ENCODE peak calls at places on chromosomes 12 and 14, in eight cellular contexts. One of them, this sample, is unnamed.

GRCh38 chr12:95790025-95790911 is at the start of gene NTN4:
- DNase-seq in heart right ventricle: peak
- DNase-seq in MCF 10A: peak
- DNase-seq in GM13976: peak
- DNase-seq in hepatocyte: peak
- DNase-seq in upper lobe of right lung: peak
- DNase-seq in K562: no peak
- DNase-seq in fibroblast of lung: peak
- DNase-seq in this sample: peak

GRCh38 chr12:10618338-10618987 is 5.1 kb upstream of the MAGOHB start:
- DNase-seq in upper lobe of right lung: no peak
- DNase-seq in GM13976: no peak
- DNase-seq in MCF 10A: peak
- DNase-seq in hepatocyte: no peak
- DNase-seq in fibroblast of lung: peak
- DNase-seq in K562: peak
- DNase-seq in heart right ventricle: no peak
- DNase-seq in this sample: no peak

GRCh38 chr12:123024819-123025391 is 44.4 kb downstream of the ARL6IP4 start:
- DNase-seq in fibroblast of lung: peak
- DNase-seq in hepatocyte: no peak
- DNase-seq in K562: no peak
- DNase-seq in heart right ventricle: no peak
- DNase-seq in upper lobe of right lung: peak
- DNase-seq in GM13976: no peak
- DNase-seq in MCF 10A: peak
- DNase-seq in this sample: no peak

GRCh38 chr12:69332815-69333358 is 15.3 kb upstream of the LYZ start:
- DNase-seq in MCF 10A: no peak
- DNase-seq in fibroblast of lung: no peak
- DNase-seq in K562: no peak
- DNase-seq in hepatocyte: peak
- DNase-seq in upper lobe of right lung: no peak
- DNase-seq in GM13976: no peak
- DNase-seq in heart right ventricle: no peak
- DNase-seq in this sample: no peak

GRCh38 chr14:65001758-65002157 is 15.1 kb downstream of the FNTB start:
- DNase-seq in fibroblast of lung: peak
- DNase-seq in upper lobe of right lung: no peak
- DNase-seq in K562: no peak
- DNase-seq in hepatocyte: no peak
- DNase-seq in heart right ventricle: no peak
- DNase-seq in MCF 10A: no peak
- DNase-seq in GM13976: no peak
- DNase-seq in this sample: no peak

GRCh38 chr14:104795781-104796681 is 483 bp upstream of the AKT1 start:
- DNase-seq in hepatocyte: peak
- DNase-seq in GM13976: peak
- DNase-seq in MCF 10A: peak
- DNase-seq in fibroblast of lung: peak
- DNase-seq in upper lobe of right lung: peak
- DNase-seq in heart right ventricle: peak
- DNase-seq in K562: peak
- DNase-seq in this sample: peak

GRCh38 chr12:14416658-14417057 is 51.2 kb downstream of the ATF7IP start:
- DNase-seq in fibroblast of lung: peak
- DNase-seq in heart right ventricle: peak
- DNase-seq in GM13976: no peak
- DNase-seq in K562: no peak
- DNase-seq in MCF 10A: peak
- DNase-seq in hepatocyte: peak
- DNase-seq in upper lobe of right lung: no peak
- DNase-seq in this sample: peak

GRCh38 chr12:128078311-128078851 is 188.6 kb upstream of the TMEM132C start:
- DNase-seq in GM13976: no peak
- DNase-seq in MCF 10A: no peak
- DNase-seq in upper lobe of right lung: no peak
- DNase-seq in fibroblast of lung: peak
- DNase-seq in hepatocyte: no peak
- DNase-seq in heart right ventricle: no peak
- DNase-seq in K562: no peak
- DNase-seq in this sample: no peak

GRCh38 chr12:92503029-92503931 is 199.5 kb upstream of the PLEKHG7 start:
- DNase-seq in fibroblast of lung: no peak
- DNase-seq in K562: no peak
- DNase-seq in heart right ventricle: no peak
- DNase-seq in hepatocyte: peak
- DNase-seq in upper lobe of right lung: no peak
- DNase-seq in MCF 10A: no peak
- DNase-seq in GM13976: peak
- DNase-seq in this sample: peak

GRCh38 chr14:105281354-105282097 is 19.3 kb downstream of the BRF1 start:
- DNase-seq in K562: peak
- DNase-seq in fibroblast of lung: peak
- DNase-seq in hepatocyte: peak
- DNase-seq in heart right ventricle: no peak
- DNase-seq in MCF 10A: peak
- DNase-seq in upper lobe of right lung: no peak
- DNase-seq in GM13976: no peak
- DNase-seq in this sample: peak

GRCh38 chr14:87799400-87799799 is 193.6 kb downstream of the GALC start:
- DNase-seq in K562: no peak
- DNase-seq in GM13976: no peak
- DNase-seq in upper lobe of right lung: no peak
- DNase-seq in heart right ventricle: no peak
- DNase-seq in MCF 10A: no peak
- DNase-seq in hepatocyte: no peak
- DNase-seq in fibroblast of lung: no peak
- DNase-seq in this sample: no peak

GRCh38 chr12:44031472-44032185 is 195.7 kb downstream of the TMEM117 start:
- DNase-seq in upper lobe of right lung: no peak
- DNase-seq in fibroblast of lung: peak
- DNase-seq in MCF 10A: no peak
- DNase-seq in GM13976: no peak
- DNase-seq in K562: no peak
- DNase-seq in heart right ventricle: no peak
- DNase-seq in hepatocyte: no peak
- DNase-seq in this sample: no peak

DNA sequence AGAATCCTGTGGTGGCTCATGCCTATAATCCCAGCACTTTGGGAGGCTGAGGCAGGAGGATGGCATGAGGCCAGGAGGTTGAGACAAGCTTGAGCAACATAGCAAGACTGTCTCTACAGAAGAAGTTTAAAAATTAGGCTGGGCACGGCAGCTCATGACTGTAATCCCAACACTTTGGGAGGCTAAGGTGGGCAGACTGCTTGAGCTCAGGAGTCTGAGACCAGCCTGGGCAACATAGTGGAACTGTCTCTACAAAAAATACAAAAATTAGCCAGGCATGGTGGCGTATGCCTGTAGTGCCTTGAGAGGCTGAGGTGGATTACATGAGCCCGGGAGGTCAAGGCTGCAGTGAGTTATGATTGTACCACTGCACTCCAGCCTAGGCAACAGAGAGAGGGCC is 998 bp upstream of the CYP27B1 start:
- DNase-seq in MCF 10A: no peak
- DNase-seq in heart right ventricle: no peak
- DNase-seq in hepatocyte: no peak
- DNase-seq in GM13976: no peak
- DNase-seq in K562: no peak
- DNase-seq in fibroblast of lung: no peak
- DNase-seq in upper lobe of right lung: no peak
- DNase-seq in this sample: no peak
- TF ChIP-seq CTCF in MCF 10A: no peak
- TF ChIP-seq CTCF in heart right ventricle: no peak
- TF ChIP-seq CTCF in hepatocyte: no peak
- TF ChIP-seq CTCF in GM13976: no peak
- TF ChIP-seq CTCF in K562: no peak
- TF ChIP-seq CTCF in fibroblast of lung: no peak
- TF ChIP-seq CTCF in upper lobe of right lung: no peak
- TF ChIP-seq CTCF in this sample: no peak

DNA sequence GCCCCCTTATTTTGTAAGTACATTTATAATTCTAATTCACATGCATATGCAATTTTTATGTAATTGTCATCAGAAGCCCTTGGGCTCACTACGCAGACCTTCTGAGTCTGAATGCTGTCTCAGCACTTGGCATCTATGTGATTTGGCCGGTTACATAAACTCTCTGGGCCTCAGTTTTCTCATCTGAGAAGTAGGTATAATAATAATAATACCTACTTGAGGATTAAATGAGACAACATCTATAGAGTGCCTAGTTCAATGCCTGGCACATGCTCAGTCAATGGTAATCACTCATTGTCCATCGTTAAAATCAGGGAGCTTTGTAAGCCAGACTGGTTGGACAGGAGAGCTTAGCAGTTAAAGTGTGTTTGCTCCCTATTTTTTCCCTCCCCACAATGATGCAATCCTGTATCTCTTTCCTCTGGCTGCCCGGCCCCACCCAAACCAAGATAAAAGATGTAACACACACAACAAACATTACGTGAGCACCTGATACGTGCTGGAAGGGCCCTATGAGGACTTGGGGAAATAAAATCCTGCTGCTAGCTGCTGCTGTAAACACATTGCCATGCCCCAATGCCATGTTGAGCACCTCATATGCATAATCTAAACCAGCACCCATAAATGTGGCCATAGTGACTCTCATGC is 235.0 kb downstream of the CRADD start:
- DNase-seq in hepatocyte: peak
- DNase-seq in K562: peak
- DNase-seq in GM13976: no peak
- DNase-seq in fibroblast of lung: peak
- DNase-seq in upper lobe of right lung: no peak
- DNase-seq in MCF 10A: no peak
- DNase-seq in heart right ventricle: no peak
- DNase-seq in this sample: no peak
- TF ChIP-seq CTCF in hepatocyte: no peak
- TF ChIP-seq CTCF in K562: no peak
- TF ChIP-seq CTCF in GM13976: no peak
- TF ChIP-seq CTCF in fibroblast of lung: no peak
- TF ChIP-seq CTCF in upper lobe of right lung: no peak
- TF ChIP-seq CTCF in MCF 10A: no peak
- TF ChIP-seq CTCF in heart right ventricle: no peak
- TF ChIP-seq CTCF in this sample: no peak

DNA sequence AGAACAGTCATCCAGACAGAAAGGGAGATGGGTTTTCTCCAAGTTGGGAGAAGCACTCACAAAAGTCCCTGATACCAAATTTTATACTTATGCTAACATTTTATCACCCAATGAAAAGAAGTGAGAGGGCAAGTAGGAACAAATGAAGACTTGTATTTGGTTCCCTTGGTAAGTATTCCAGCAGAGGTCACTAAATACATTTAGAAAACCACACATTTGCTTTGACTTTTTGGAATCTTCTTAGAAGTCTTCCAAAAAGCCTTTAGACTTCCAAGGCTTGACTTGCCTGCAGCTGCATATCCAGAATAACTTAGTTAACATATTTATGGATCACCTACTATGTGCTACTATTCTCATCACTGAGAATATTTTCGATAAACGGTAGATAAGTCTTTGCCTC is 3.1 kb upstream of the GYS2 start:
- DNase-seq in fibroblast of lung: peak
- DNase-seq in MCF 10A: peak
- DNase-seq in heart right ventricle: no peak
- DNase-seq in K562: no peak
- DNase-seq in hepatocyte: peak
- DNase-seq in GM13976: no peak
- DNase-seq in upper lobe of right lung: no peak
- DNase-seq in this sample: peak
- TF ChIP-seq CTCF in fibroblast of lung: no peak
- TF ChIP-seq CTCF in MCF 10A: peak
- TF ChIP-seq CTCF in heart right ventricle: peak
- TF ChIP-seq CTCF in K562: no peak
- TF ChIP-seq CTCF in hepatocyte: peak
- TF ChIP-seq CTCF in GM13976: peak
- TF ChIP-seq CTCF in upper lobe of right lung: peak
- TF ChIP-seq CTCF in this sample: peak

GRCh38 chr14:41586237-41586636 is 20.4 kb upstream of the LRFN5 start:
- DNase-seq in heart right ventricle: no peak
- DNase-seq in GM13976: no peak
- DNase-seq in MCF 10A: no peak
- DNase-seq in hepatocyte: no peak
- DNase-seq in K562: no peak
- DNase-seq in fibroblast of lung: no peak
- DNase-seq in upper lobe of right lung: no peak
- DNase-seq in this sample: no peak
- TF ChIP-seq CTCF in heart right ventricle: no peak
- TF ChIP-seq CTCF in GM13976: no peak
- TF ChIP-seq CTCF in MCF 10A: no peak
- TF ChIP-seq CTCF in hepatocyte: peak
- TF ChIP-seq CTCF in K562: no peak
- TF ChIP-seq CTCF in fibroblast of lung: no peak
- TF ChIP-seq CTCF in upper lobe of right lung: no peak
- TF ChIP-seq CTCF in this sample: peak

DNA sequence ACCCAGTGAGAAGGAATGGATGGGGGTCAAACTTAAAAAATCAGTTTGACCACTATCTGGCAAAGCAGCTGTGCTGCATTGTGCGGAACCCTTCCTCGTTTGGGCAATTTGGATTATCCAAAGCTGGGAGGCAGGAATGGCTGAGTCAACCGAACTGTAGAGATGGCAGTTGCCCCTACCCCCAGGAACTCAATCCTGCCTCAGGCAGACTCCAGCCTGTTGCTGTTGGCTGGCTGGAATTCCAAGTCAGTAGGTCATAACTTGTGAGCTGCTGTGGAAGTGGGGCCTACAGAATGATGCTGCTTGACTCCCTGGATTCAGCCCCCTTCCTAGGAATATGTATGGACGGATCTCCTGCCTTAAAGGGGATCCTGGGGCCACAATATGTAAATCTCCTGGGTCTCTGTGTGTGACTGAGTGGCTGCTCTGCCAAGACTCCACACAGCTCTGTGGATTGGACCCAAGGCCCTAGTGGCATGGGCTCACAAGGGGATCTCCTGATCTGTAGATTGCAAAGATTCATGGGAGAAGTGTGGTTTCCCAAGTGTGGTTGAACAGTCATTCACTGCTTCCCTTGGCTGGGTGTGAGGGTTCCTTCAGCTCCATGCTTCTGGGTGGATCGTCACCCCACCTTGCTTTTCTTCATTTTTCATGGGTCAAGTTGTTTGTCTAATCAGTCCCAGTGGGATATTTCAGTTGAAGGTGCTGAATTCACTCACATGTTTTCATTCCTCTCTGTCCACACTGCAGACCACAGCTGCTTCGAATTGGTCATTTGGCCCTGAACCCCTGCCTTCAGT is 19.2 kb downstream of the LUM start:
- DNase-seq in upper lobe of right lung: no peak
- DNase-seq in GM13976: no peak
- DNase-seq in MCF 10A: no peak
- DNase-seq in K562: no peak
- DNase-seq in heart right ventricle: no peak
- DNase-seq in hepatocyte: no peak
- DNase-seq in fibroblast of lung: peak
- DNase-seq in this sample: no peak
- TF ChIP-seq CTCF in upper lobe of right lung: no peak
- TF ChIP-seq CTCF in GM13976: no peak
- TF ChIP-seq CTCF in MCF 10A: no peak
- TF ChIP-seq CTCF in K562: no peak
- TF ChIP-seq CTCF in heart right ventricle: no peak
- TF ChIP-seq CTCF in hepatocyte: no peak
- TF ChIP-seq CTCF in fibroblast of lung: no peak
- TF ChIP-seq CTCF in this sample: no peak